ENCODE peak calls at places on chromosomes 5 and 9, in nine cellular contexts. E is left ventricle myocardium inferior, C is mucosa of descending colon, Q is esophagus squamous epithelium, S is PC-9, L is lung, B is heart left ventricle, Y is heart right ventricle, M is A673. K is an unnamed sample.

GRCh38 chr5:35220967-35221366 is 9.3 kb downstream of the PRLR start:
- DNase-seq in S (no peak), E (no peak), Y (no peak), C (no peak), L (no peak), B (no peak), M (no peak), Q (no peak), K (no peak)

GRCh38 chr5:57082441-57083067 is 91.3 kb upstream of the GPBP1 start:
- DNase-seq in C (no peak), S (peak; percentile 44), E (no peak), B (no peak), Q (no peak), Y (no peak), M (peak; percentile 30), L (no peak), K (no peak)

GRCh38 chr5:111070272-111071134 is 1.0 kb upstream of the TSLP start:
- DNase-seq in Y (peak; percentile 29), Q (no peak), E (peak; percentile 26), C (no peak), M (peak; percentile 33), S (no peak), B (peak; percentile 15), L (no peak), K (peak; percentile 62)

GRCh38 chr5:68287976-68288755 is 72.6 kb downstream of the PIK3R1 start:
- DNase-seq in C (peak; percentile 79), L (peak; percentile 44), S (no peak), Q (no peak), Y (peak; percentile 70), B (peak; percentile 78), E (peak; percentile 76), M (peak; percentile 70), K (peak; percentile 60)

GRCh38 chr9:137385061-137385655 is 37.8 kb downstream of the EXD3 start:
- DNase-seq in S (no peak), L (no peak), Q (no peak), C (peak; percentile 37), M (no peak), E (peak; percentile 4), B (no peak), Y (no peak), K (no peak)

GRCh38 chr5:135680713-135681112 is 101.9 kb upstream of the CXCL14 start:
- DNase-seq in S (no peak), B (no peak), Q (no peak), M (no peak), C (no peak), L (peak; percentile 15), Y (no peak), E (no peak), K (no peak)

GRCh38 chr9:27385606-27386005 is 88.7 kb upstream of the EQTN start:
- DNase-seq in S (no peak), L (peak; percentile 58), Y (no peak), Q (no peak), M (no peak), E (no peak), C (no peak), B (no peak), K (no peak)

GRCh38 chr5:123813937-123814624 is 302.1 kb downstream of the CSNK1G3 start:
- DNase-seq in Q (no peak), L (no peak), S (peak; percentile 62), M (peak; percentile 81), C (no peak), B (no peak), E (no peak), Y (no peak), K (no peak)

GRCh38 chr5:110441035-110441434 is 285.4 kb downstream of the TMEM232 start:
- DNase-seq in L (no peak), Q (no peak), M (peak; percentile 55), Y (no peak), C (no peak), B (no peak), S (no peak), E (no peak), K (no peak)

GRCh38 chr5:150114773-150115408 is 28.5 kb upstream of the CSF1R start:
- DNase-seq in S (no peak), Q (no peak), L (no peak), Y (no peak), M (no peak), B (no peak), C (no peak), E (no peak), K (no peak)

GRCh38 chr5:31864015-31864414 is 225.1 kb downstream of the PDZD2 start:
- DNase-seq in M (no peak), Y (no peak), Q (no peak), L (no peak), S (no peak), C (no peak), B (no peak), E (no peak), K (no peak)

GRCh38 chr5:144142030-144142825 is 28.2 kb downstream of the YIPF5 start:
- DNase-seq in Y (no peak), E (no peak), C (no peak), B (no peak), S (no peak), M (peak; percentile 62), Q (no peak), L (no peak), K (no peak)

GRCh38 chr5:178107889-178108288 is 5.4 kb upstream of the N4BP3 start:
- DNase-seq in Q (no peak), B (no peak), C (no peak), M (no peak), L (no peak), E (no peak), Y (no peak), S (no peak), K (no peak)

GRCh38 chr5:157106668-157107461 is 2.0 kb downstream of the HAVCR2 start:
- DNase-seq in C (no peak), S (no peak), E (peak; percentile 44), Y (peak; percentile 25), B (no peak), M (no peak), L (no peak), Q (no peak), K (no peak)

GRCh38 chr5:34586117-34586885 is 69.8 kb upstream of the RAI14 start:
- DNase-seq in C (no peak), B (no peak), Q (no peak), S (peak; percentile 99), Y (no peak), E (no peak), M (peak; percentile 32), L (no peak), K (no peak)

GRCh38 chr5:129499208-129499852 is 39.2 kb downstream of the ADAMTS19 start:
- DNase-seq in E (no peak), C (no peak), M (no peak), Y (no peak), L (no peak), Q (no peak), S (no peak), B (no peak), K (no peak)

GRCh38 chr9:134304712-134305111 is 21.5 kb upstream of the RXRA start:
- DNase-seq in Q (no peak), L (no peak), B (no peak), M (peak; percentile 49), E (no peak), S (no peak), C (peak; percentile 3), Y (no peak), K (no peak)

GRCh38 chr5:73748510-73749410 is 122.8 kb downstream of the ARHGEF28 start:
- DNase-seq in B (peak; percentile 63), S (no peak), C (no peak), E (peak; percentile 51), M (no peak), Q (no peak), Y (peak; percentile 60), L (no peak), K (no peak)

GRCh38 chr9:78856144-78856543 is 559.2 kb downstream of the PSAT1 start:
- DNase-seq in Y (no peak), L (no peak), E (no peak), Q (no peak), M (no peak), C (no peak), S (no peak), B (no peak), K (no peak)

DNA sequence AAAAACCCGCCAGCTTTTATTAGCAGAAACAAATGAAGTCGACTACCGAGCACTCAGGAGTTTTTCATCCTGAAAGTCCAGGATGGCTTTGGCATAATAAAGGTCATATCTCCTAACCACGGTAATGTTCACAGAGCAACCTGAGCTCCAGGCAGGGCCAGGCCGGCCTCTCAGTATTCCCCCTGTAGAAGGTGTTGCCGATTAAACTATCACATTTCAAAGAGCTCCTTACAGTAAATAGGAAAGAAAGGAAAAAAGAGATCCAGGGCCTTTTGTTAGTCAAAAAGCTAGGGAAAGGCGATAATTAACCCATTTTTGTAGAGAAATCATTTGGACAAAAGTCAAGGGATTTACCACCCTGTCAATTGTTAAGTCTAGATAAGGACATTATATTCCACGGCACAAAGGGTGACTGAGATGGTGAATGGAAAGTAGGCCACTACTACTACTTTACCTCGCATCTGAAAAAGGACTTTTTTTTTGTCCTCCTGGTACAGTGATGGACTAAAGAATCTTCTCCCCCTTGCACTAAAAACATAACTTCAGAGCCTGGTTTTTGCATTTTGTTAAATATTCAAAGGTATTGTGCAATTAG is 147.7 kb downstream of the EBF1 start:
- DNase-seq in Y (no peak), B (no peak), C (no peak), M (no peak), E (no peak), S (no peak), L (no peak), Q (no peak), K (no peak)
- H3K4me1 ChIP-seq in Y (peaks cover 15% of the 10 kb centered on the region), B (no peaks in the 10 kb centered on the region), C (no peaks in the 10 kb centered on the region), M (peaks cover 7% of the 10 kb centered on the region), E (peaks cover 33% of the 10 kb centered on the region), S (no peaks in the 10 kb centered on the region), L (peaks cover 4% of the 10 kb centered on the region), Q (no peaks in the 10 kb centered on the region), K (no peaks in the 10 kb centered on the region)

DNA sequence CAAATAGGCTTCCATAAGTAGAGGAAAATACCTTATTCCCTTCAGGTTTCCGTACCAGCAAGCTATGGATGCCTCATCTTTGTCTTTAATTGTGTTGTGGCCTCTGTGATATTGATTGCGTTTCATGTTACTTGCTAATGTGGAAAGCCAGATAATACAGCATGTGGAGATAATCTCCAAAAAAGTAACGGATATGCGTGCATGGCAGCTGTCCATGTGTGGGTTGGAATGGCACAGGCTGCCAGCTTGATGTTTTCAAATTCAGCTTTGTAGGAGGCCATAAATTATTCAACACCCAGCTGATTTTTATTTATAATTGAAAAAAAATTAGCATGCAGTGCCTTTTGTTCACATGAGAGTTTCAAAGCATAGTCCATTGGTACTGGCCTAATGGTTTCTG is 144.9 kb downstream of the GIN1 start:
- DNase-seq in Q (no peak), B (no peak), L (no peak), C (no peak), M (peak; percentile 89), Y (no peak), E (no peak), S (no peak), K (no peak)
- TF ChIP-seq CTCF in Q (no peak), B (no peak), L (no peak), C (no peak), M (no peak), Y (no peak), E (no peak), S (no peak), K (no peak)

GRCh38 chr9:96641514-96641913 is 13.6 kb downstream of the PRXL2C start:
- DNase-seq in B (no peak), E (no peak), Y (no peak), S (no peak), L (no peak), M (no peak), C (no peak), Q (no peak), K (no peak)
- H3K4me3 ChIP-seq in B (no peak overlapping the region), E (no peak overlapping the region), Y (no peak overlapping the region), S (no peak overlapping the region), L (no peak overlapping the region), M (no peak overlapping the region), C (no peak overlapping the region), Q (no peak overlapping the region), K (no peak overlapping the region)

GRCh38 chr9:92740446-92740961 is 24.1 kb downstream of the BICD2 start:
- DNase-seq in Q (no peak), Y (no peak), E (no peak), L (no peak), M (no peak), B (no peak), C (peak; percentile 47), S (no peak), K (no peak)
- H3K4me1 ChIP-seq in Q (peaks cover 41% of the 10 kb centered on the region), Y (peaks cover 98% of the 10 kb centered on the region), E (peaks cover 98% of the 10 kb centered on the region), L (peaks cover 37% of the 10 kb centered on the region), M (peaks cover 7% of the 10 kb centered on the region), B (peaks cover 48% of the 10 kb centered on the region), C (peaks cover 7% of the 10 kb centered on the region), S (no peaks in the 10 kb centered on the region), K (peaks cover 11% of the 10 kb centered on the region)